ENCODE peak calls at places on chromosomes 1 and 21, in nine cellular contexts. D, M, Y, X, O, A, T, L and K are unnamed samples.

GRCh38 chr1:211643324-211644212 is 31.9 kb downstream of the NEK2 start:
- DNase-seq in M (no peak), L (peak; percentile 19), D (peak; percentile 39), Y (no peak), X (no peak), T (no peak), A (no peak), O (peak; percentile 62), K (peak; percentile 45)

GRCh38 chr1:12460911-12461621 is 156.9 kb downstream of the DHRS3 start:
- DNase-seq in M (no peak), D (no peak), O (no peak), X (no peak), T (no peak), A (peak; percentile 90), L (no peak), Y (no peak), K (peak; percentile 63)

GRCh38 chr1:117095237-117095636 is 26.3 kb downstream of the TRIM45 start:
- DNase-seq in Y (no peak), X (no peak), O (no peak), M (no peak), L (no peak), D (no peak), T (no peak), A (peak; percentile 70), K (no peak)

GRCh38 chr1:234961468-234962339 is 166.9 kb downstream of the TOMM20 start:
- DNase-seq in T (no peak), A (peak; percentile 98), Y (no peak), O (no peak), L (no peak), X (peak; percentile 15), D (peak; percentile 90), M (no peak), K (peak; percentile 95)

GRCh38 chr1:20878799-20879198 is 91.7 kb upstream of the HP1BP3 start:
- DNase-seq in L (no peak), T (no peak), X (no peak), D (no peak), Y (no peak), A (no peak), M (no peak), O (no peak), K (no peak)

GRCh38 chr1:3922201-3922725 is 22.2 kb upstream of the C1orf174 start:
- DNase-seq in T (no peak), O (no peak), D (no peak), A (no peak), L (no peak), M (no peak), X (no peak), Y (no peak), K (no peak)

GRCh38 chr1:44645466-44646244 is 28.6 kb downstream of the TMEM53 start:
- DNase-seq in A (peak; percentile 63), X (no peak), M (no peak), O (no peak), Y (no peak), D (no peak), T (no peak), L (no peak), K (no peak)

GRCh38 chr1:210366767-210367166 is 38.1 kb downstream of the HHAT start:
- DNase-seq in X (no peak), Y (no peak), D (no peak), L (no peak), M (no peak), A (no peak), O (peak; percentile 66), T (peak; percentile 34), K (no peak)

GRCh38 chr21:34073032-34073748 is at the start of the genes MRPS6 and SLC5A3:
- DNase-seq in Y (peak; percentile 92), T (peak; percentile 89), M (peak; percentile 78), L (peak; percentile 91), D (peak; percentile 78), A (peak; percentile 78), O (peak; percentile 76), X (peak; percentile 78), K (peak; percentile 82)

GRCh38 chr1:204067935-204068334 is 5.0 kb upstream of the SOX13 start:
- DNase-seq in A (no peak), L (no peak), Y (no peak), X (no peak), M (no peak), O (no peak), T (no peak), D (no peak), K (no peak)

GRCh38 chr1:207897188-207897587 is 13.7 kb downstream of the CD34 start:
- DNase-seq in X (no peak), T (no peak), D (no peak), Y (no peak), L (no peak), O (no peak), M (no peak), A (peak; percentile 43), K (peak; percentile 34)

GRCh38 chr1:70458120-70458519 is 47.1 kb downstream of the CTH start:
- DNase-seq in Y (no peak), X (no peak), T (no peak), M (no peak), L (no peak), A (no peak), O (no peak), D (no peak), K (no peak)

GRCh38 chr1:182600036-182600713 is 4.0 kb downstream of the RGS16 start:
- DNase-seq in M (no peak), L (no peak), D (no peak), O (no peak), Y (no peak), T (no peak), A (no peak), X (no peak), K (no peak)

GRCh38 chr21:25506887-25507286 is 100.4 kb downstream of the MRPL39 start:
- DNase-seq in O (no peak), X (no peak), A (peak; percentile 17), Y (no peak), L (no peak), D (peak; percentile 7), M (no peak), T (no peak), K (peak; percentile 70)

GRCh38 chr1:156866679-156867015 is 6.0 kb downstream of the NTRK1 start:
- DNase-seq in Y (no peak), O (no peak), A (no peak), D (no peak), L (no peak), T (no peak), M (no peak), X (no peak), K (no peak)

GRCh38 chr1:236457775-236458174 is 63.7 kb downstream of the EDARADD start:
- DNase-seq in D (no peak), T (no peak), X (no peak), O (no peak), L (peak; percentile 43), M (no peak), Y (no peak), A (no peak), K (no peak)

GRCh38 chr1:236455242-236455641 is 61.2 kb downstream of the EDARADD start:
- DNase-seq in A (no peak), M (no peak), T (no peak), X (no peak), Y (no peak), D (no peak), L (no peak), O (peak; percentile 59), K (no peak)

GRCh38 chr1:236451796-236452373 is 57.8 kb downstream of the EDARADD start:
- DNase-seq in M (no peak), T (peak; percentile 74), X (no peak), O (peak; percentile 6), Y (no peak), L (peak; percentile 56), A (no peak), D (peak; percentile 46), K (peak; percentile 24)
- TF ChIP-seq CTCF in M (no peak), T (peak; percentile 85), X (peak; percentile 47), O (peak; percentile 54), Y (no peak), L (peak; percentile 54), A (peak; percentile 1), D (peak; percentile 32), K (peak; percentile 61)

GRCh38 chr1:75426688-75427087 is 184.2 kb downstream of the SLC44A5 start:
- DNase-seq in M (no peak), O (no peak), A (no peak), X (no peak), D (no peak), T (no peak), L (no peak), Y (no peak), K (no peak)

GRCh38 chr1:75425001-75425400 is 185.9 kb downstream of the SLC44A5 start:
- DNase-seq in D (no peak), A (no peak), M (no peak), L (no peak), X (no peak), O (no peak), T (no peak), Y (no peak), K (no peak)

GRCh38 chr1:75423136-75423535 is 187.8 kb downstream of the SLC44A5 start:
- DNase-seq in D (no peak), M (no peak), Y (no peak), T (no peak), A (no peak), L (no peak), X (no peak), O (no peak), K (no peak)

GRCh38 chr1:75423616-75424015 is 187.3 kb downstream of the SLC44A5 start:
- DNase-seq in L (no peak), M (no peak), A (no peak), D (no peak), O (no peak), Y (no peak), X (no peak), T (no peak), K (no peak)
- TF ChIP-seq CTCF in L (no peak), M (no peak), A (no peak), D (no peak), O (no peak), Y (no peak), X (no peak), T (peak; percentile 64), K (no peak)

GRCh38 chr1:191831572-191831971 is 326.7 kb upstream of the RGS18 start:
- DNase-seq in A (peak; percentile 2), X (no peak), Y (no peak), T (no peak), M (no peak), L (no peak), O (no peak), D (peak; percentile 33), K (peak; percentile 9)
- TF ChIP-seq CTCF in A (no peak), X (no peak), Y (no peak), T (peak; percentile 63), M (peak; percentile 21), L (no peak), O (peak; percentile 39), D (no peak), K (peak; percentile 4)

DNA sequence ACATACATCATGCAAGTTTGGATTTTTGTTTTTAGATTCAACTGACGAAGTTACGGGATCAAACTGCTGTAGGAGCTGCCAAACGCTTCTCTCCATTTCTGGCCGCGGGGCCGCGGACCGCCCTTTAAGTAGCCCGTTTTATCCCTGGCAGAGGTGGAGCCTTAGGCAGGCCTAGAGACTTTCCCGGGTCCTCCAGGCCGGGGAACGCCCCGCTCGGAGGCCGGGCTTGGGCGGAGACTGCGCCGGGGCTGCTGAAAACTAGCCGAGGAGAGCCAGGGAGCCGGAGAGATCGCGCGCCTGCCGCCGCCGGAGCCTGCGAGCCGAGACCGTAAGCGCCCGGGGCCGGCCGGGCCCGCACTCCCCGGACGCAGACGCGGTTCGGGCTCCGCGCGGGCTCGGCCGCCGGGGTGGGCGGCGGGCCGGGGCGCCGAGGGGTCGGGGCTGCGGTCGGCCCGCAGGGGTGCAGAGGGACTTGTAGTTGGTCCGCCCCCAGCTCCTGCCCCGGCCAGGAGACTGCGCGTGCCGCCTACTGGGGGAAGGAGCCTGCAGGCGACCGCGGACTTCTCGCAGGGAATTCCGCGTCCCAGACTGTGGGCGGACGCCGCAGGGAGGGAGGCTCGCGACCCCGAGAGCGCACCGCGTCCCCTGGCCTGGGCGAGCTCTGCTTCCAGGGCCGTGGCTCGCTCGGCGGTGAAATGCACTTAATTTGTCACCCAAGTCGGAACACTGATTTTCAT is at the start of gene EPHX1:
- DNase-seq in A (peak; percentile 87), M (peak; percentile 65), X (peak; percentile 69), L (peak; percentile 92), Y (peak; percentile 95), T (peak; percentile 88), O (peak; percentile 86), D (peak; percentile 87), K (peak; percentile 89)
- TF ChIP-seq CTCF in A (peak; percentile 59), M (peak; percentile 14), X (peak; percentile 39), L (peak; percentile 39), Y (peak; percentile 44), T (peak; percentile 33), O (peak; percentile 47), D (peak; percentile 30), K (peak; percentile 45)